ENCODE peak calls at places on chromosomes 4 and X, in ten cellular contexts. M is HL-60, C is GM12864, E is GM20000, O is AG09319, S is progenitor cell of endocrine pancreas, H is fibroblast of mammary gland, T is tibial artery, L is kidney, D is omental fat pad. Q is an unnamed sample.

GRCh38 chr4:42995343-42995944 is 102.9 kb downstream of the GRXCR1 start:
- DNase-seq in M (peak), C (peak), E (peak), O (no peak), S (no peak), H (peak), T (no peak), L (no peak), D (no peak), Q (peak)

GRCh38 chrX:7164174-7164573 is 16.2 kb upstream of the PUDP start:
- DNase-seq in M (no peak), C (no peak), E (no peak), O (no peak), S (no peak), H (no peak), T (no peak), L (no peak), D (no peak), Q (no peak)

GRCh38 chrX:22662776-22663175 is 337.0 kb upstream of the DDX53 start:
- DNase-seq in M (no peak), C (no peak), E (no peak), O (no peak), S (no peak), H (no peak), T (no peak), L (no peak), D (no peak), Q (no peak)

GRCh38 chr4:82124365-82124764 is 249.4 kb downstream of the HNRNPD start:
- DNase-seq in M (no peak), C (no peak), E (no peak), O (no peak), S (no peak), H (no peak), T (no peak), L (no peak), D (no peak), Q (no peak)

GRCh38 chr4:81021526-81021944 is 9.0 kb upstream of the BMP3 start:
- DNase-seq in M (no peak), C (no peak), E (no peak), O (no peak), S (no peak), H (no peak), T (no peak), L (no peak), D (no peak), Q (no peak)

GRCh38 chrX:102832661-102833060 is 104.4 kb upstream of the RAB40AL start:
- DNase-seq in M (no peak), C (no peak), E (no peak), O (peak), S (no peak), H (peak), T (no peak), L (no peak), D (no peak), Q (no peak)

GRCh38 chr4:13705521-13706035 is 78.1 kb upstream of the BOD1L1 start:
- DNase-seq in M (no peak), C (no peak), E (no peak), O (no peak), S (no peak), H (no peak), T (no peak), L (peak), D (no peak), Q (no peak)

GRCh38 chrX:150548684-150549083 is 19.7 kb upstream of the MTM1 start:
- DNase-seq in M (no peak), C (no peak), E (no peak), O (no peak), S (no peak), H (peak), T (no peak), L (no peak), D (no peak), Q (no peak)

GRCh38 chr4:139014391-139015268 is 951 bp upstream of the NOCT start:
- DNase-seq in M (no peak), C (no peak), E (peak), O (peak), S (no peak), H (peak), T (no peak), L (no peak), D (no peak), Q (peak)

GRCh38 chr4:186934841-186935443 is 211.3 kb upstream of the FAT1 start:
- DNase-seq in M (no peak), C (no peak), E (no peak), O (no peak), S (no peak), H (no peak), T (no peak), L (no peak), D (no peak), Q (no peak)

GRCh38 chr4:186939226-186939625 is 215.6 kb upstream of the FAT1 start:
- DNase-seq in M (no peak), C (no peak), E (no peak), O (no peak), S (no peak), H (no peak), T (no peak), L (no peak), D (no peak), Q (no peak)

GRCh38 chr4:186934255-186934654 is 210.6 kb upstream of the FAT1 start:
- DNase-seq in M (no peak), C (no peak), E (no peak), O (no peak), S (no peak), H (no peak), T (no peak), L (no peak), D (no peak), Q (no peak)

GRCh38 chr4:186935881-186936280 is 212.2 kb upstream of the FAT1 start:
- DNase-seq in M (no peak), C (no peak), E (no peak), O (no peak), S (no peak), H (no peak), T (no peak), L (no peak), D (no peak), Q (no peak)

DNA sequence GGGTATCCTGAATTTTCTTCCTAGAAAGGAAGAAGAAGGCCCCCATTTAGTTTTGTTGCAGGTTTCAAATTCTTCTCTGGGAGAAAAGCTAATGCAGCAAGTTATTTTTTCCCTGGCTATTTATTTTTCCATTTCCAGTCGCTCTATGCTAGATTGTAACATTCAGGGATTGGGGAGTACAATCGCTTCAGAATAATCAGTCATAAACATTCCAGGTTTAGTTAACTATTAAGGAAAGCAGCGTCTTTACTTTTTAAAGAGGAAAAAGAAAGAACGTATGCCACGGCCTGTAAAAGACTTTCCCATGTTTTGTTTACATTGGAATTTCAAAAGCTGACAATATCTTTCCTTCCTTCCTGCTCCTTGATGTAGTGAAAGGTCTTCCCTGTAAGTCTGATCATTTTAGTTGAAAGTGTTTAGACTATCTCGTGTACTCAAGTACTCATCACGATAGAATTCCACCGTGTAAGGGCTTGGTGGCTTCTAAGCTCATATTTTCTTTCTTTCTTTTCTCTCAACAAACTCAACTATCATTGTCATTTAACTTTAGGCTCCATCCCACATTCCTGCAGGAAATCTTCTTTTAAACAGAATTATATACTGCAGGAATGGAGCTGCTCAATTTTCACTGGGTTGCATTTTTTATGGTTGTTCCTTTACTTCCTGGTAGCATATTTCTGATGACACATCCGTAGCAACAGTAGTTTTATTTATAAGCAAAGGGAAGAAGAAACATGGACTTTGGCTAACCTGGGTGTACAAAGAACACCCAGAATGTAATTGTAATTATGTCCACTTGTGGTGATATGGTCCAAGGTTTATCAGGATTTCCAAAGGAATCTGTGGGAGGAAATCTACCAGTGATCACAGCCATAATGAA is 213.1 kb upstream of the FAT1 start:
- DNase-seq in M (no peak), C (no peak), E (no peak), O (peak), S (no peak), H (peak), T (no peak), L (no peak), D (no peak), Q (no peak)
- TF ChIP-seq CTCF in M (no peak), C (no peak), E (no peak), O (peak), S (peak), H (peak), T (peak), L (peak), D (no peak), Q (no peak)

GRCh38 chr4:40227284-40227683 is 30.5 kb downstream of the RHOH start:
- DNase-seq in M (no peak), C (peak), E (peak), O (no peak), S (no peak), H (no peak), T (no peak), L (no peak), D (no peak), Q (peak)

GRCh38 chr4:40232610-40233009 is 35.8 kb downstream of the RHOH start:
- DNase-seq in M (no peak), C (no peak), E (no peak), O (no peak), S (no peak), H (no peak), T (no peak), L (no peak), D (no peak), Q (no peak)

GRCh38 chr4:40231464-40231863 is 34.6 kb downstream of the RHOH start:
- DNase-seq in M (no peak), C (no peak), E (no peak), O (no peak), S (no peak), H (no peak), T (no peak), L (no peak), D (no peak), Q (no peak)

GRCh38 chr4:40225497-40225896 is 28.7 kb downstream of the RHOH start:
- DNase-seq in M (no peak), C (no peak), E (no peak), O (no peak), S (no peak), H (no peak), T (no peak), L (no peak), D (no peak), Q (no peak)

DNA sequence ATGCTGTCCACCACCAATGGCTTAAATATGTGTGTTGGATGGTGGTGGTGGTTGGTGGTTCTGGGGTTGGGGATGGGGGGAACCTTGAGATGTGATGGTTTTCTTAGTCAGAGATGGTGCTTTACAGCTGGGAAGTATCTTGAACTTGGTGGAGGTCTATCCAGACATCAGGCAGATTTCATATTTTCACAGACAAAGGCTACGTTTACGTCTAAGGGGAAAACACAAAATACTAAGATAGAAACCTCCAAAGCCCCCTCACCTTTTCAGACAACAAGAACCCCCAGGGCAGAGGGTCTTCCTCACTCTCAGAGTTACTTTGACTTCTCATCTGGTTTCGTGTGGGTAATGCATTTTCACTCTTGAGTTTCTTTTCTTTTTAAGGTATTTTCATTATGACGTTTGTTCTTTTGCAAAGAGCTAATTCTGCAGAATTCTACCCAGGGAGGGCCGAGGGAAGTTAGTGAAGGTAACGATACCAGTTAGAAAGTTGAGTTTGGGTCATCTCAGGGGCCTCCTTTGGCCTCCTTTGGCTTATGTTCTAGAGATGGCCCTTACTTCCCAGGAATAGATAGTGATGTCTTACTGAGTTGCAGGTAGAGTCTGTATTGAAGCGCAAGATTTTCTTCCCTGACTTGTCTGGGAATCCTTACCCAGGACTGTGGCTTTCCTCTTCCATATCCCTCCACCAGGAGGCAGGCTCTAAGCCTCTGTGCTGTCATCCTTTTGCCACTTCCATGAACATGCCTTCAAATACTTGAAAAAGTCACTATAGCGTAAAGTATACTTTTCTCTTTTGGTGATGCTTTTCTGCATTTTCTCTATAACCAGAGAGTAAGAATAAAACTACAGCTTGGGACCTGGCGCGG is 31.9 kb downstream of the RHOH start:
- DNase-seq in M (no peak), C (peak), E (peak), O (no peak), S (no peak), H (peak), T (no peak), L (no peak), D (no peak), Q (peak)
- TF ChIP-seq CTCF in M (no peak), C (peak), E (peak), O (peak), S (peak), H (peak), T (no peak), L (peak), D (no peak), Q (peak)

DNA sequence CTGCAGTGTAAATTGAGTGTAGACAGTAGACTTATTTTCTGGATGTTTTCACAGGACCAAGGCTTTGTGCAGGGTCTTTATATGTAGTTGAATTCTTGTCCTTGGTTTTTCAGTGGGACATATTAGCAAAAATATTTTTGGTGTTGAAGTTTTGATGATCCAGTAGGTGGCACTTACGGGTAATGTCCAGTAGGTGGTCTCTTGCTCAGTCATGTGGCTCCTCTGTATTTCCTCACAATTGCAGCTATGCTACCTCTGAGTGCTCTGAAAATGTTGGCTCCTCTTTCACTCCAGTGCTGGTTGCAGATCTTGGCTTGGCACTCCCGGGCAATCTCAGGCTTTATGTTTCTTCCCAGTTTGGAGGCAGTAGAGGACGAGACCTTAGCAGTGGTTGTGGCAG is 419.8 kb upstream of the AMOT start:
- DNase-seq in M (no peak), C (no peak), E (no peak), O (no peak), S (no peak), H (peak), T (no peak), L (no peak), D (no peak), Q (no peak)
- TF ChIP-seq CTCF in M (no peak), C (peak), E (no peak), O (peak), S (peak), H (peak), T (no peak), L (no peak), D (no peak), Q (no peak)

DNA sequence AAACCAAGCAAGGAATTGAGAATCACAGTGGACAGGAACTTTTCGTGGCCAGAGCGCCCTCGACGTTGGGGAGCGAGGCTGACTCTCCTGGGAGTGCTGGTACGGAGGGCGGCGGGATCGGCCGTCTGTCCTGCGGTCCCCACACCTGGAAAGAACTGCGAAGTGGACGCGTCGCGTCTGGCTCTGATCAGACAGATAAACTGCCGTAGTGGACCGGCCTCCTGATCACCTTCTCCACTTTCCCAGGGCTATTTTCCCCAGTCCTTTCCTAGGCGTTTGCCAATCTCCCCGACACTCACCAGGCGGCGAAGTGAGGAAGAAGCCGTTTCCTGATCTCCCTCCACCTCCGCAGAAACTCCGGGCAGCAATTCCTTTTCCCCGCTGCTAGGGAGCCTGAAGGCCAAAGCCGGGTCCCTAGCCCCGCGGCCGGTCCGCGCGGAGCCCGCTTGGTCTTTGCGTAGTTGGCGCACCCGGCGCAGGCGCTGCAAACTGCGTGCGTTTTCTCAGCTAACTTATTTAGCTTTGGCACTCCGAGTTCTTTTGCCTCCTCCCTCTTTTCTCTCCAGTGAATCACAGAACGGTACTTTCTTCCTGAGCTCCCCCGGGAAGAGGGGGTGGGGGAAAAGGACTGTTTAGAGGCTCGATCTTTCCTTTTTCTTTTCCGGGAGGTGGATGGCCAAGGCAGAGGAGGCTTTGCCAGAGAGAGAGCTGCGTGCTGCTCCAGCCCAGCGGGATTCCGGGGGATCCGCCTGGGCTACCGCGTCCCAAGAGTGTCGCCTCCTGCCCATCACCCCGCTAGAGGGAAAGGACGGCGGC is at the start of gene ARSJ:
- DNase-seq in M (no peak), C (no peak), E (no peak), O (peak), S (peak), H (peak), T (peak), L (peak), D (no peak), Q (peak)
- TF ChIP-seq CTCF in M (no peak), C (no peak), E (no peak), O (peak), S (no peak), H (peak), T (peak), L (no peak), D (no peak), Q (no peak)

Q was measured in GM13976.